ENCODE peak calls at places on chromosomes 16 and 17, in ten cellular contexts. S is hepatic stellate cell; X is left ventricle myocardium superior; E is SHP77; P is memory B cell; N is ACHN; T is aorta; V is cardiac septum; B is ureter; Q is stimulated activated CD8-positive, alpha-beta memory T cell treated with anti-CD3 and anti-CD28 coated beads, Interleukin-15, amount 100 ng/mL, for 1 hour. L is an unnamed sample.

GRCh38 chr16:28193530-28194423 is 18.0 kb downstream of the XPO6 start:
- DNase-seq in S (peak; percentile 68), X (no peak), E (no peak), P (no peak), N (peak; percentile 78), T (no peak), V (no peak), B (no peak), Q (no peak), L (no peak)

GRCh38 chr17:67922503-67922902 is 73.8 kb downstream of the C17orf58 start:
- DNase-seq in S (no peak), X (no peak), E (no peak), P (no peak), N (no peak), T (no peak), V (no peak), B (no peak), Q (no peak), L (no peak)

GRCh38 chr17:51803161-51803560 is 355.4 kb downstream of the CA10 start:
- DNase-seq in S (no peak), X (no peak), E (no peak), P (no peak), N (no peak), T (no peak), V (no peak), B (no peak), Q (no peak), L (no peak)

GRCh38 chr16:24208710-24209109 is 47.4 kb upstream of the CACNG3 start:
- DNase-seq in S (no peak), X (no peak), E (no peak), P (no peak), N (no peak), T (no peak), V (no peak), B (no peak), Q (no peak), L (no peak)

GRCh38 chr17:20223808-20224328 is 214.7 kb downstream of the SPECC1 start:
- DNase-seq in S (no peak), X (no peak), E (no peak), P (no peak), N (no peak), T (no peak), V (no peak), B (no peak), Q (no peak), L (no peak)

GRCh38 chr17:41697122-41697962 is 8.7 kb downstream of the EIF1 start:
- DNase-seq in S (peak; percentile 74), X (peak; percentile 79), E (no peak), P (no peak), N (no peak), T (no peak), V (no peak), B (peak; percentile 72), Q (no peak), L (peak; percentile 63)

GRCh38 chr16:53018834-53019416 is 33.8 kb downstream of the CHD9NB start:
- DNase-seq in S (no peak), X (no peak), E (no peak), P (no peak), N (no peak), T (no peak), V (no peak), B (no peak), Q (no peak), L (no peak)

GRCh38 chr17:42282478-42283080 is 5.7 kb upstream of the STAT5A start:
- DNase-seq in S (no peak), X (no peak), E (no peak), P (no peak), N (no peak), T (peak; percentile 25), V (no peak), B (peak; percentile 19), Q (no peak), L (no peak)

GRCh38 chr17:4710693-4711634 is 532 bp downstream of the ARRB2 start:
- DNase-seq in S (no peak), X (peak; percentile 49), E (no peak), P (no peak), N (no peak), T (peak; percentile 79), V (peak; percentile 84), B (no peak), Q (peak; percentile 28), L (peak; percentile 40)

GRCh38 chr17:63700528-63701441 is 860 bp upstream of the LIMD2 start:
- DNase-seq in S (peak; percentile 65), X (peak; percentile 83), E (no peak), P (peak; percentile 55), N (no peak), T (peak; percentile 93), V (peak; percentile 90), B (no peak), Q (no peak), L (no peak)

GRCh38 chr16:27318399-27319256 is 4.9 kb downstream of the IL4R start:
- DNase-seq in S (no peak), X (peak; percentile 63), E (no peak), P (no peak), N (no peak), T (peak; percentile 69), V (peak; percentile 80), B (no peak), Q (peak; percentile 25), L (peak; percentile 47)

GRCh38 chr16:68353366-68353765 is 42.5 kb downstream of the PRMT7 start:
- DNase-seq in S (no peak), X (no peak), E (no peak), P (no peak), N (no peak), T (peak; percentile 53), V (no peak), B (no peak), Q (no peak), L (no peak)

GRCh38 chr16:25141648-25142047 is 30.1 kb downstream of the LCMT1 start:
- DNase-seq in S (no peak), X (no peak), E (no peak), P (no peak), N (no peak), T (no peak), V (no peak), B (no peak), Q (no peak), L (no peak)

GRCh38 chr17:47286198-47286914 is 32.7 kb downstream of the ITGB3 start:
- DNase-seq in S (no peak), X (no peak), E (no peak), P (peak; percentile 48), N (no peak), T (no peak), V (no peak), B (no peak), Q (no peak), L (no peak)

GRCh38 chr17:19520641-19521040 is 13.0 kb upstream of the SLC47A1 start:
- DNase-seq in S (no peak), X (no peak), E (no peak), P (no peak), N (no peak), T (no peak), V (no peak), B (no peak), Q (no peak), L (no peak)

GRCh38 chr16:17050468-17050867 is 420.3 kb downstream of the XYLT1 start:
- DNase-seq in S (no peak), X (no peak), E (no peak), P (no peak), N (no peak), T (no peak), V (no peak), B (no peak), Q (no peak), L (no peak)

GRCh38 chr17:81513669-81514484 is 1.3 kb upstream of the ACTG1 start:
- DNase-seq in S (peak; percentile 73), X (peak; percentile 83), E (peak; percentile 75), P (no peak), N (peak; percentile 80), T (peak; percentile 91), V (no peak), B (peak; percentile 77), Q (no peak), L (peak; percentile 72)

GRCh38 chr16:80563066-80563465 is 22.3 kb downstream of the DYNLRB2 start:
- DNase-seq in S (no peak), X (no peak), E (no peak), P (no peak), N (no peak), T (no peak), V (no peak), B (no peak), Q (no peak), L (no peak)

GRCh38 chr16:54934536-54935410 is 4.1 kb downstream of the IRX5 start:
- DNase-seq in S (no peak), X (peak; percentile 34), E (no peak), P (no peak), N (no peak), T (no peak), V (no peak), B (no peak), Q (no peak), L (no peak)

GRCh38 chr16:13397126-13397525 is 495.7 kb downstream of the SHISA9 start:
- DNase-seq in S (no peak), X (no peak), E (no peak), P (no peak), N (no peak), T (no peak), V (no peak), B (no peak), Q (no peak), L (no peak)

GRCh38 chr17:66787914-66788313 is 47.0 kb upstream of the CACNG5 start:
- DNase-seq in S (no peak), X (no peak), E (no peak), P (no peak), N (no peak), T (no peak), V (no peak), B (no peak), Q (no peak), L (no peak)

GRCh38 chr16:36336-36984 is 16.9 kb downstream of the POLR3K start:
- DNase-seq in S (no peak), X (no peak), E (no peak), P (no peak), N (no peak), T (no peak), V (no peak), B (no peak), Q (no peak), L (no peak)

GRCh38 chr17:1347681-1348318 is 52.2 kb downstream of the YWHAE start:
- DNase-seq in S (peak; percentile 80), X (no peak), E (no peak), P (no peak), N (no peak), T (peak; percentile 61), V (no peak), B (no peak), Q (no peak), L (peak; percentile 62)

GRCh38 chr17:78416311-78416711 is 37.9 kb downstream of the PGS1 start:
- DNase-seq in S (peak; percentile 75), X (no peak), E (no peak), P (no peak), N (no peak), T (no peak), V (no peak), B (no peak), Q (no peak), L (peak; percentile 51)

GRCh38 chr16:21037736-21038135 is 112.9 kb downstream of the DNAH3 start:
- DNase-seq in S (no peak), X (no peak), E (no peak), P (no peak), N (no peak), T (no peak), V (no peak), B (no peak), Q (no peak), L (no peak)

GRCh38 chr17:47267354-47267828 is 13.8 kb downstream of the ITGB3 start:
- DNase-seq in S (peak; percentile 74), X (no peak), E (no peak), P (no peak), N (peak; percentile 93), T (no peak), V (no peak), B (no peak), Q (no peak), L (no peak)

GRCh38 chr17:74052993-74053744 is 150.3 kb upstream of the RPL38 start:
- DNase-seq in S (no peak), X (no peak), E (no peak), P (no peak), N (no peak), T (no peak), V (no peak), B (no peak), Q (no peak), L (no peak)

GRCh38 chr16:16083421-16084156 is 134.2 kb downstream of the ABCC1 start:
- DNase-seq in S (no peak), X (no peak), E (no peak), P (no peak), N (peak; percentile 63), T (no peak), V (no peak), B (no peak), Q (no peak), L (no peak)